ENCODE peak calls at places on chromosomes 16 and 17, in nine cellular contexts. Z, F, O, U, S, M, C, X and W are unnamed samples.

GRCh38 chr16:917591-918061 is 53.2 kb downstream of the LMF1 start:
- DNase-seq in M (no peak), O (no peak), Z (no peak), C (no peak), S (no peak), U (no peak), X (no peak), F (no peak), W (no peak)

GRCh38 chr17:58378895-58379824 is 27.2 kb upstream of the SUPT4H1 start:
- DNase-seq in X (no peak), S (no peak), O (no peak), C (no peak), U (no peak), Z (no peak), M (no peak), F (no peak), W (peak; percentile 67)

GRCh38 chr17:81021531-81022370 is 13.2 kb upstream of the BAIAP2 start:
- DNase-seq in F (no peak), C (no peak), M (no peak), U (no peak), O (no peak), S (no peak), Z (peak; percentile 55), X (no peak), W (no peak)

GRCh38 chr17:79023886-79024771 is at the start of gene C1QTNF1:
- DNase-seq in Z (peak; percentile 75), F (peak; percentile 75), U (peak; percentile 49), C (peak; percentile 84), X (peak; percentile 92), O (no peak), M (peak; percentile 69), S (peak; percentile 78), W (peak; percentile 65)

GRCh38 chr17:43316522-43317142 is 82.2 kb upstream of the ARL4D start:
- DNase-seq in F (no peak), S (peak; percentile 77), X (peak; percentile 72), C (no peak), Z (no peak), M (no peak), U (no peak), O (no peak), W (no peak)

GRCh38 chr16:83344014-83344413 is 463.8 kb upstream of the HSBP1 start:
- DNase-seq in C (no peak), X (no peak), S (no peak), Z (no peak), F (peak; percentile 37), M (no peak), U (no peak), O (peak; percentile 79), W (no peak)

GRCh38 chr17:18959071-18959844 is 7.3 kb downstream of the SLC5A10 start:
- DNase-seq in X (no peak), Z (no peak), F (no peak), M (no peak), O (no peak), S (peak; percentile 72), U (no peak), C (no peak), W (no peak)

GRCh38 chr17:15926039-15926740 is 18.7 kb upstream of the ADORA2B start:
- DNase-seq in C (no peak), O (no peak), U (no peak), F (no peak), Z (no peak), S (peak; percentile 40), X (peak; percentile 48), M (no peak), W (no peak)

GRCh38 chr17:70332811-70333210 is 163.5 kb downstream of the KCNJ2 start:
- DNase-seq in F (no peak), X (no peak), O (no peak), Z (no peak), M (no peak), C (no peak), U (no peak), S (no peak), W (no peak)

GRCh38 chr17:63698886-63699637 is 863 bp downstream of the LIMD2 start:
- DNase-seq in S (peak; percentile 98), X (peak; percentile 91), O (no peak), U (peak; percentile 64), C (peak; percentile 76), Z (peak; percentile 84), F (peak; percentile 25), M (peak; percentile 58), W (peak; percentile 88)

GRCh38 chr16:8853611-8854010 is 15.2 kb downstream of the CARHSP1 start:
- DNase-seq in S (peak; percentile 21), F (no peak), M (no peak), C (no peak), Z (peak; percentile 23), X (no peak), O (no peak), U (no peak), W (no peak)

GRCh38 chr16:27445502-27446175 is 43.7 kb downstream of the IL21R start:
- DNase-seq in F (no peak), O (no peak), X (no peak), Z (peak; percentile 20), U (no peak), C (no peak), M (no peak), S (peak; percentile 67), W (no peak)

GRCh38 chr17:81508639-81509047 is 4.0 kb downstream of the ACTG1 start:
- DNase-seq in U (no peak), X (no peak), C (no peak), Z (no peak), M (no peak), S (no peak), O (no peak), F (peak; percentile 42), W (no peak)

GRCh38 chr16:89191901-89192184 is 8.5 kb downstream of the SLC22A31 start:
- DNase-seq in C (no peak), M (no peak), S (no peak), F (no peak), Z (no peak), X (no peak), U (no peak), O (no peak), W (no peak)

GRCh38 chr16:89193576-89194293 is 6.6 kb downstream of the SLC22A31 start:
- DNase-seq in S (peak; percentile 84), O (no peak), F (no peak), C (peak; percentile 37), X (no peak), U (no peak), Z (peak; percentile 76), M (no peak), W (no peak)

GRCh38 chr16:89194340-89195311 is 5.7 kb downstream of the SLC22A31 start:
- DNase-seq in O (no peak), M (no peak), C (peak; percentile 19), S (peak; percentile 77), Z (peak; percentile 66), U (no peak), F (no peak), X (no peak), W (no peak)

GRCh38 chr16:89191033-89191900 is 9.1 kb downstream of the SLC22A31 start:
- DNase-seq in F (no peak), M (no peak), O (no peak), C (peak; percentile 38), S (peak; percentile 83), X (no peak), Z (peak; percentile 67), U (no peak), W (no peak)

GRCh38 chr16:89193021-89193575 is 7.2 kb downstream of the SLC22A31 start:
- DNase-seq in C (peak; percentile 65), Z (peak; percentile 93), M (peak; percentile 29), U (peak; percentile 62), O (peak; percentile 7), S (peak; percentile 89), F (peak; percentile 80), X (no peak), W (peak; percentile 89)
- H3K4me3 ChIP-seq in C (no peak overlapping the region), Z (no peak overlapping the region), M (no peak overlapping the region), U (peak overlapping the region; percentile 51), O (no peak overlapping the region), S (no peak overlapping the region), F (no peak overlapping the region), X (no peak overlapping the region), W (no peak overlapping the region)

DNA sequence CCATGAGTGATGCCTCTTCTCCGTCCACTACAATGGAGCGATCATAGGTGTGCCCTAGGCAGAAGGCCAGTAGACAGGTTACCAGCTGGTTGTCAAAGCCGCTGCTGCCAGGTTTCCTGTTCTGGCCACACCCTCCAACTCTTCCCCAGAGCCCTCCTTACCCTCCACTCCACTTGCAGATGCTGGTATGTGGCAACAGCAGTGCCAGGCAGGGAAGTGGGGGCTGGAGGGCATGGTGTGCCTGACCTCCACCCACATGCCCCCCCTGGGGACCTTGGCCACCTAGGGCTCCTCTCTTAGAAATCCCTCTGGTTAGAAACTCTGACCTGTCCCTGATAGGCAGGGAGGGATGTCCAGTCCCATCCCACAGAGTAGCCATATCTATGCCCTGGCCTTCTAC is 1.5 kb downstream of the RRAD start:
- DNase-seq in S (no peak), M (no peak), U (no peak), X (no peak), F (no peak), Z (no peak), C (no peak), O (no peak), W (no peak)
- H3K4me3 ChIP-seq in S (no peak overlapping the region), M (peak overlapping the region; percentile 80), U (peak overlapping the region; percentile 62), X (no peak overlapping the region), F (no peak overlapping the region), Z (peak overlapping the region; percentile 55), C (no peak overlapping the region), O (no peak overlapping the region), W (no peak overlapping the region)

GRCh38 chr17:47660064-47660492 is 10.4 kb downstream of the KPNB1 start:
- DNase-seq in X (no peak), U (no peak), C (no peak), O (no peak), S (no peak), Z (no peak), F (no peak), M (no peak), W (no peak)
- H3K4me3 ChIP-seq in X (no peak overlapping the region), U (no peak overlapping the region), C (no peak overlapping the region), O (no peak overlapping the region), S (peak overlapping the region; percentile 2), Z (no peak overlapping the region), F (no peak overlapping the region), M (no peak overlapping the region), W (no peak overlapping the region)

GRCh38 chr16:49271363-49271762 is 10.3 kb downstream of the CBLN1 start:
- DNase-seq in M (no peak), F (no peak), X (no peak), S (no peak), C (no peak), U (no peak), O (no peak), Z (no peak), W (no peak)
- H3K4me3 ChIP-seq in M (no peak overlapping the region), F (no peak overlapping the region), X (no peak overlapping the region), S (no peak overlapping the region), C (no peak overlapping the region), U (no peak overlapping the region), O (no peak overlapping the region), Z (no peak overlapping the region), W (no peak overlapping the region)

DNA sequence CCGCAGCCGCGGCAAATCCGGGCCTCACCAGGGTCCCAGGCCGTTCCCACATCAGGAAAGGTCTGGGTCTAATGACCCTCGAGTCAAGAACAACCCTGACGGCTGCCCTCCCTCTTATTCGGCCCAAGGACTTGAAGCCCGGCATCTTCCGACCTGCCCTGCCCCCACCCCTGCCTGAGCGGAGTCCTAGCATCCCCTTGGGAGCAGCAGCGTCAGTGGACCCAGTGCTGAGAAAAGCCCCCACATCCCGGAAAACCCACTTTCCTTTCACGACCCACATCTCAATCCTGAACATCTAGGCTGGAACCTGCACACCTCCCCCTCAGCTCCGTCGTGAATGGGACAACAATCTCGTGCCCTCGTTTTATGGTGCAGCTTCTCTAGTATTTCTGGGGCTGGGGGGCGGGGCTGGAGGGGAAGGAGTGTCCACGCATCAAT is 796 bp downstream of the TMEM88 start:
- DNase-seq in X (no peak), S (no peak), U (no peak), Z (no peak), O (no peak), C (peak; percentile 66), M (no peak), F (no peak), W (no peak)
- H3K4me3 ChIP-seq in X (no peak overlapping the region), S (peak overlapping the region; percentile 71), U (peak overlapping the region; percentile 77), Z (peak overlapping the region; percentile 73), O (peak overlapping the region; percentile 83), C (no peak overlapping the region), M (peak overlapping the region; percentile 86), F (peak overlapping the region; percentile 90), W (peak overlapping the region; percentile 93)